ENCODE peak calls at places on chromosomes 7 and 10, in six cellular contexts. N is adrenal gland, K is BJ, J is PC-9, Q is IMR-90, P is Peyer's patch. Y is an unnamed sample.

GRCh38 chr10:13536674-13537366 is 8.0 kb upstream of the BEND7 start:
- DNase-seq in K (no peak), Q (peak; percentile 41), P (no peak), J (no peak), N (peak; percentile 65), Y (no peak)

GRCh38 chr7:75623390-75624133 is 115.2 kb downstream of the HIP1 start:
- DNase-seq in N (peak; percentile 26), K (no peak), Q (peak; percentile 11), P (no peak), J (no peak), Y (no peak)

GRCh38 chr7:148720472-148720871 is 21.8 kb downstream of the CUL1 start:
- DNase-seq in Q (no peak), K (no peak), P (no peak), N (no peak), J (no peak), Y (no peak)

GRCh38 chr10:127496045-127496444 is 53.1 kb upstream of the NPS start:
- DNase-seq in N (no peak), P (no peak), J (no peak), K (no peak), Q (no peak), Y (no peak)

GRCh38 chr10:121112618-121113384 is 261.6 kb downstream of the WDR11 start:
- DNase-seq in Q (no peak), N (peak; percentile 53), K (no peak), J (no peak), P (no peak), Y (no peak)

GRCh38 chr7:16951483-16952080 is 69.8 kb upstream of the AGR3 start:
- DNase-seq in J (no peak), K (no peak), N (no peak), Q (no peak), P (no peak), Y (no peak)

GRCh38 chr10:80280071-80280800 is 9.2 kb downstream of the MAT1A start:
- DNase-seq in N (no peak), K (no peak), J (no peak), P (no peak), Q (no peak), Y (no peak)

GRCh38 chr7:23476286-23477169 is 6.2 kb upstream of the IGF2BP3 start:
- DNase-seq in P (no peak), J (no peak), Q (no peak), N (no peak), K (no peak), Y (no peak)

GRCh38 chr7:82131224-82131623 is 312.4 kb downstream of the CACNA2D1 start:
- DNase-seq in P (no peak), J (no peak), K (no peak), N (no peak), Q (peak; percentile 2), Y (no peak)

GRCh38 chr10:11335167-11335652 is 276.2 kb downstream of the USP6NL start:
- DNase-seq in J (no peak), P (no peak), Q (peak; percentile 27), N (no peak), K (no peak), Y (no peak)

GRCh38 chr7:158867214-158867984 is 11.0 kb downstream of the DYNC2I1 start:
- DNase-seq in N (no peak), P (no peak), J (no peak), Q (no peak), K (no peak), Y (no peak)

GRCh38 chr10:18721067-18721466 is 61.8 kb downstream of the ARL5B start:
- DNase-seq in J (no peak), Q (no peak), P (no peak), N (no peak), K (no peak), Y (no peak)

GRCh38 chr7:90412458-90413184 is 9.4 kb downstream of the CLDN12 start:
- DNase-seq in K (no peak), J (no peak), P (no peak), N (peak; percentile 31), Q (no peak), Y (no peak)

GRCh38 chr7:99011341-99011705 is 132.6 kb downstream of the SMURF1 start:
- DNase-seq in K (no peak), P (no peak), Q (no peak), N (no peak), J (no peak), Y (peak; percentile 60)

GRCh38 chr10:49834201-49834600 is 72.1 kb upstream of the OGDHL start:
- DNase-seq in N (no peak), J (no peak), K (no peak), P (no peak), Q (no peak), Y (no peak)

GRCh38 chr10:26567349-26567721 is 129.2 kb downstream of the APBB1IP start:
- DNase-seq in Q (no peak), J (no peak), N (no peak), P (no peak), K (no peak), Y (no peak)

GRCh38 chr7:76201732-76202665 is at the start of gene SRRM3:
- DNase-seq in N (peak; percentile 76), P (peak; percentile 29), J (peak; percentile 41), Q (peak; percentile 72), K (no peak), Y (peak; percentile 52)

GRCh38 chr10:73810735-73811465 is 498 bp downstream of the NDST2 start:
- DNase-seq in N (no peak), J (no peak), K (no peak), P (peak; percentile 55), Q (no peak), Y (no peak)

GRCh38 chr10:123642293-123642692 is 23.9 kb upstream of the GPR26 start:
- DNase-seq in P (no peak), N (no peak), K (no peak), Q (no peak), J (no peak), Y (no peak)

GRCh38 chr7:21580073-21580521 is 37.3 kb downstream of the DNAH11 start:
- DNase-seq in J (peak; percentile 67), P (no peak), K (peak; percentile 51), N (no peak), Q (peak; percentile 57), Y (no peak)

GRCh38 chr7:113100091-113100723 is 13.6 kb upstream of the GPR85 start:
- DNase-seq in P (no peak), N (peak; percentile 77), Q (peak; percentile 44), J (no peak), K (no peak), Y (no peak)

GRCh38 chr7:105164751-105165150 is 150.7 kb downstream of the KMT2E start:
- DNase-seq in J (no peak), Q (no peak), K (no peak), P (no peak), N (no peak), Y (no peak)

GRCh38 chr7:108234281-108234680 is 104.1 kb upstream of the LAMB4 start:
- DNase-seq in P (no peak), J (no peak), Q (peak; percentile 40), N (no peak), K (no peak), Y (no peak)

GRCh38 chr7:32416846-32417245 is 73.3 kb downstream of the LSM5 start:
- DNase-seq in N (no peak), P (no peak), J (no peak), Q (no peak), K (no peak), Y (no peak)

GRCh38 chr10:100930368-100930767 is 17.6 kb downstream of the SLF2 start:
- DNase-seq in N (no peak), Q (peak; percentile 12), K (no peak), P (no peak), J (no peak), Y (no peak)

GRCh38 chr7:129886184-129886817 is 66.5 kb downstream of the UBE2H start:
- DNase-seq in J (no peak), K (no peak), P (no peak), N (no peak), Q (no peak), Y (no peak)
- H3K4me3 ChIP-seq in J (no peak overlapping the region), K (no peak overlapping the region), P (no peak overlapping the region), N (no peak overlapping the region), Q (no peak overlapping the region), Y (no peak overlapping the region)

DNA sequence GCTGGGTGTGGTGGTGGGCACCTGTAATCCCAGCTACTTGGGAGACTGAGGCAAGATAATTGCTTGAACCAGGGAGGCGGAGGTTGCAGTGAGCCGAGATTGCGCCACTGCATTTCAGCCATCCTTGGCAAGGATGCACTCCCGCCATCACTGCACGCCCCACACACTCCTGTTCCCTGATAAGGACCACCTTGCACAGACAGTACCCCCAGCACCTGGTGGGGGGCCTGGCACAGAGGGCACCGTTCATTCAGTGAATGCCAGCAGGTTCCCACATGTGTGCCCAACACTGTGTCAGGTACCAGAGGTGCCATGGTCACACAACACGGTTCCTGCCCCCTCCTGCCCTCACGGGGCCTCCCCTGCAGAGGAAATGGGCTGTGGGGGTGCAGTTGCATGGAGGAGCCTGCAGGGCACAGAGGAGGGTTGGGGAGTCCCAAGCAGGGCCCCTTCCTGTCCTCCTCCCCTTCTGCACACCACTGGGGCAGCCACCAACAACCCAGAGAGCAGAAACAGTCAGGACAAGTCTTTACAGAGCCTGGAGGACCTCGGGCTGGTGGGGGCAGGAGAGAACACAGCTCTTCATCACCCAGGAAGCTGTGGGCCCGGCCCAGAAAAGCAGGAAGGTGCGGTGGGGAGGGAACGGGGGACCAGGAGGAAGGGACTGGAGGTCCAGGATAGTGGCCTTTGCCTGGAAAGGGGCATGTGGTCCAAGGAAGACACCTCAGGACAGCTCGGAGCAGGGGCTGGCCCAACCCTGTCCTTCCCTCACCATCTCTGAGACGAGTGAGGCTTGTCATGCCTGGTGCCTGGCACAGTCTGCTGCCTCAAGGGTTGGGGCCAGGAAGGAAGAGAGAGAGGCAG is 7.1 kb downstream of the CRYGN start:
- DNase-seq in J (no peak), N (no peak), K (no peak), P (peak; percentile 28), Q (no peak), Y (no peak)
- TF ChIP-seq CTCF in J (no peak), N (no peak), K (peak; percentile 25), P (no peak), Q (no peak), Y (no peak)

DNA sequence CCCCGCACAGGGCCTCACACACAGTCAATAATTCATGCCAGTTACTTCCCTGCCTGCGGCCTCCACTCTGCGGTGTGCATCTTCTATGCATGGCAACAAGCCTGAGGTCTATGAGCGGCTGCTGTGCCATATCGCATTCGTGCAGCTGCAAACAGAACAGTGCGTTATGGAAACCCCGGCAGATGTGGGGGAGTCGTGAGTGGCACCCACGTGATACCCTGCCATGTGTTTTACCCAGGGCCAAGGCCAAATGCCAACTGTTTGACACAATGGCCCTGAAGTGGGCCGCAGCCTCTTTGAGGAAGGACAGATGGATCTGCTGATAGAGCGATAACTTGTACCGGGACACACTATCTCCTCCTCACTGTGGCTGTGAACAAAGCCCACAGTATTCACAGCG is 13.3 kb downstream of the TNS3 start:
- DNase-seq in J (no peak), N (peak; percentile 81), P (no peak), K (no peak), Q (no peak), Y (peak; percentile 75)
- H3K36me3 ChIP-seq in J (peaks cover 82% of the 10 kb centered on the region), N (no peaks in the 10 kb centered on the region), P (no peaks in the 10 kb centered on the region), K (peaks cover 15% of the 10 kb centered on the region), Q (peaks cover 7% of the 10 kb centered on the region), Y (no peaks in the 10 kb centered on the region)

DNA sequence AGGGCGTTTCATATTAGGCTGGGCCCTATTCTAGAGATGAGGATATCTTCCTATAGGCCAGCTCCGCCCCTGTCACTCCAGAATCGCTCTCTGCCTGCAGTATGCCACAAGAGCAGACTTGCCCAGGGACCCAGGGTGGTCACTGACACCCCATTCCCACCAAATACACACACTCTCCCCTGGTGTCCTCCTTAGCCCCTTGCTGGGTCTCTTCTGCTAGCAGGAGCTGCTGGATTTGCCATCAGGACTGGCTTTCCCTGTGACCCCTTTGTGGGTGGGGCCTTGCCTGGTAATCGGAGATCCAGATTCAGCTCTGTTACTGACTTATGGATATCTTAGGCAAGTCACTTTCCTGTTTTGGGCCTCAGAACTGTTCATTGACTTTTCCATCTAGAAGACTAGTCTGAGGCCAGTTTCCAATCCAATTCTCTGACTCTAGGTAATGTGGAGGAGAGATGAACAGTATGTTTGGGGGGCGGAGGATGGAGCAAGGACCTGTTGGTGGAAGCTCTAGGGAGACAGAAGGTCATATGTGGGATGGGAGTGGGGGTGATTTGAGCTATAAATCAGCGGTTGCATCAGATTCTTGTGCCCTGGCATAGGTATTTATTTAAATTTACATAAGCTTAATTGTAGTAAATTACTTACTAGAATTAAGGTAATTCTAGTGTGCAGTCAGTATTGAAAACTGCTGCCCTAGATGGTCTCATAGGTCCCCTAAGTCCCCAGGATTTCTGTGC is 1.6 kb downstream of the TSPAN15 start:
- DNase-seq in Q (no peak), J (no peak), P (no peak), N (no peak), K (no peak), Y (no peak)
- H3K4me3 ChIP-seq in Q (no peak overlapping the region), J (peak overlapping the region; percentile 81), P (no peak overlapping the region), N (no peak overlapping the region), K (no peak overlapping the region), Y (no peak overlapping the region)